ENCODE peak calls at places on chromosomes 3 and 15, in eight cellular contexts. L is uterus, R is fibroblast of pulmonary artery, H is OCI-LY7, M is GM12865, V is HCT116, Q is AG04449, C is kidney. X is an unnamed sample.

GRCh38 chr3:43132883-43133743 is 27.2 kb upstream of the POMGNT2 start:
- DNase-seq in L (peak; percentile 48), R (no peak), H (no peak), M (no peak), V (no peak), Q (no peak), C (no peak), X (no peak)

GRCh38 chr3:5505163-5505562 is 317.7 kb downstream of the EDEM1 start:
- DNase-seq in L (no peak), R (no peak), H (no peak), M (no peak), V (no peak), Q (no peak), C (no peak), X (no peak)

GRCh38 chr3:133474251-133474801 is 74.5 kb downstream of the BFSP2 start:
- DNase-seq in L (peak; percentile 69), R (peak; percentile 50), H (no peak), M (no peak), V (no peak), Q (no peak), C (no peak), X (no peak)

GRCh38 chr3:21860657-21861056 is 109.6 kb upstream of the ZNF385D start:
- DNase-seq in L (no peak), R (no peak), H (no peak), M (no peak), V (no peak), Q (no peak), C (no peak), X (no peak)

GRCh38 chr3:33144433-33144832 is 30.6 kb downstream of the CRTAP start:
- DNase-seq in L (no peak), R (no peak), H (peak; percentile 31), M (peak; percentile 55), V (no peak), Q (no peak), C (no peak), X (peak; percentile 34)

GRCh38 chr3:43996379-43997301 is 245.0 kb upstream of the TOPAZ1 start:
- DNase-seq in L (no peak), R (peak; percentile 16), H (peak; percentile 65), M (peak; percentile 78), V (no peak), Q (no peak), C (no peak), X (no peak)

GRCh38 chr3:45414341-45414740 is 26.0 kb downstream of the LARS2 start:
- DNase-seq in L (no peak), R (no peak), H (no peak), M (no peak), V (no peak), Q (no peak), C (no peak), X (no peak)

GRCh38 chr3:100570811-100571210 is 38.6 kb upstream of the ADGRG7 start:
- DNase-seq in L (no peak), R (no peak), H (no peak), M (no peak), V (no peak), Q (no peak), C (no peak), X (no peak)

GRCh38 chr3:102378216-102378615 is 56.6 kb upstream of the ZPLD1 start:
- DNase-seq in L (no peak), R (no peak), H (no peak), M (no peak), V (no peak), Q (no peak), C (no peak), X (no peak)

GRCh38 chr3:62554264-62554799 is 181.0 kb upstream of the FEZF2 start:
- DNase-seq in L (no peak), R (no peak), H (peak; percentile 44), M (peak; percentile 2), V (peak; percentile 26), Q (no peak), C (no peak), X (peak; percentile 7)

GRCh38 chr3:75906555-75907112 is 121.3 kb upstream of the ZNF717 start:
- DNase-seq in L (no peak), R (peak; percentile 3), H (no peak), M (no peak), V (no peak), Q (no peak), C (peak; percentile 61), X (no peak)

GRCh38 chr3:81434171-81434570 is 327.3 kb downstream of the GBE1 start:
- DNase-seq in L (no peak), R (no peak), H (no peak), M (no peak), V (no peak), Q (no peak), C (no peak), X (no peak)

GRCh38 chr15:73596214-73596613 is 37.0 kb downstream of the NPTN start:
- DNase-seq in L (no peak), R (no peak), H (no peak), M (no peak), V (no peak), Q (no peak), C (no peak), X (no peak)

GRCh38 chr3:98188553-98188952 is 22.1 kb downstream of the OR5H15 start:
- DNase-seq in L (no peak), R (no peak), H (peak; percentile 12), M (peak; percentile 56), V (peak; percentile 7), Q (no peak), C (no peak), X (peak; percentile 57)

GRCh38 chr15:60721706-60722105 is 242.8 kb upstream of the ICE2 start:
- DNase-seq in L (no peak), R (peak; percentile 24), H (no peak), M (peak; percentile 42), V (no peak), Q (no peak), C (no peak), X (no peak)

GRCh38 chr15:53834214-53834613 is 74.8 kb upstream of the WDR72 start:
- DNase-seq in L (no peak), R (no peak), H (no peak), M (no peak), V (no peak), Q (no peak), C (no peak), X (no peak)

GRCh38 chr3:32569540-32570425 is 875 bp downstream of the DYNC1LI1 start:
- DNase-seq in L (peak; percentile 44), R (peak; percentile 43), H (peak; percentile 62), M (peak; percentile 75), V (no peak), Q (no peak), C (peak; percentile 87), X (no peak)

GRCh38 chr3:170475091-170475705 is 56.5 kb downstream of the CLDN11 start:
- DNase-seq in L (no peak), R (no peak), H (no peak), M (no peak), V (no peak), Q (no peak), C (no peak), X (no peak)

GRCh38 chr15:70096215-70096974 is 1.3 kb downstream of the TLE3 start:
- DNase-seq in L (peak; percentile 64), R (peak; percentile 51), H (peak; percentile 67), M (peak; percentile 43), V (no peak), Q (no peak), C (peak; percentile 86), X (peak; percentile 36)

GRCh38 chr15:71088155-71088554 is 27.1 kb upstream of the THSD4 start:
- DNase-seq in L (no peak), R (no peak), H (no peak), M (no peak), V (no peak), Q (no peak), C (no peak), X (no peak)

GRCh38 chr3:182837855-182838454 is 44.7 kb downstream of the ATP11B start:
- DNase-seq in L (no peak), R (peak; percentile 57), H (peak; percentile 33), M (peak; percentile 18), V (no peak), Q (no peak), C (no peak), X (peak; percentile 20)

GRCh38 chr3:149936812-149937230 is 33.9 kb downstream of the PFN2 start:
- DNase-seq in L (peak; percentile 19), R (peak; percentile 74), H (peak; percentile 39), M (peak; percentile 71), V (peak; percentile 31), Q (no peak), C (peak; percentile 32), X (peak; percentile 23)
- H3K4me3 ChIP-seq in L (no peak overlapping the region), R (no peak overlapping the region), H (no peak overlapping the region), M (no peak overlapping the region), V (no peak overlapping the region), Q (no peak overlapping the region), C (peak overlapping the region; percentile 47), X (no peak overlapping the region)

GRCh38 chr15:48331796-48332641 is 790 bp downstream of the DUT start:
- DNase-seq in L (peak; percentile 76), R (peak; percentile 65), H (peak; percentile 85), M (peak; percentile 86), V (peak; percentile 44), Q (no peak), C (peak; percentile 88), X (peak; percentile 75)
- H3K4me3 ChIP-seq in L (peak overlapping the region; percentile 72), R (peak overlapping the region; percentile 74), H (peak overlapping the region; percentile 81), M (peak overlapping the region; percentile 90), V (peak overlapping the region; percentile 85), Q (peak overlapping the region; percentile 86), C (peak overlapping the region; percentile 89), X (peak overlapping the region; percentile 85)

GRCh38 chr15:33310481-33311311 is at the start of gene RYR3:
- DNase-seq in L (peak; percentile 51), R (no peak), H (no peak), M (no peak), V (no peak), Q (no peak), C (peak; percentile 72), X (no peak)
- H3K4me3 ChIP-seq in L (peak within 1 kb of the TSS; percentile 72), R (no peak within 1 kb of the TSS), H (no peak within 1 kb of the TSS), M (no peak within 1 kb of the TSS), V (no peak within 1 kb of the TSS), Q (no peak within 1 kb of the TSS), C (no peak within 1 kb of the TSS), X (no peak within 1 kb of the TSS)

DNA sequence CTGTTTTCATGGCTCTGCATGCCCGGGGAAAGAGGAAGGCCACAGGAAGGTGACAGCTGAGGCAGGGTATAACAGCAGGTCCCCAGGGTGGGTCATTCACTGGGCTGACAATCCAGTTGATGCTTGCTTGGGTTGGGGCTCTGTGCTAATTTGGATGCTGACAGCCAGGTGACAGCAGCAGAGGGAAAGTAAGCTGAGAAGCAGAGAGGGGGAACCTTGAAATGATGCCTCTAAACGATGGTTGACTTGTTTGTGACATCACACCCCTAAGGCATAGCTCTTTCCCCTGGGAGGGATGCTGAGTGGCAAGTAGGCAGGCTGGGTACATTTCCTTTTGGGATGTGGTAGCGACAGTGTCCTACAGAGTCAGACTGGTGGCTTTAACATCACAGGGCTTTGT is 326.7 kb upstream of the CTNNB1 start:
- DNase-seq in L (no peak), R (no peak), H (no peak), M (no peak), V (no peak), Q (no peak), C (no peak), X (no peak)
- H3K4me3 ChIP-seq in L (no peak overlapping the region), R (no peak overlapping the region), H (no peak overlapping the region), M (no peak overlapping the region), V (no peak overlapping the region), Q (no peak overlapping the region), C (no peak overlapping the region), X (no peak overlapping the region)

GRCh38 chr3:119221779-119222320 is 18.8 kb downstream of the B4GALT4 start:
- DNase-seq in L (no peak), R (no peak), H (no peak), M (no peak), V (no peak), Q (no peak), C (no peak), X (no peak)
- H3K4me3 ChIP-seq in L (no peak overlapping the region), R (no peak overlapping the region), H (no peak overlapping the region), M (no peak overlapping the region), V (no peak overlapping the region), Q (no peak overlapping the region), C (no peak overlapping the region), X (no peak overlapping the region)

GRCh38 chr3:143165211-143165610 is 45.6 kb downstream of the CHST2 start:
- DNase-seq in L (no peak), R (no peak), H (no peak), M (peak; percentile 58), V (no peak), Q (no peak), C (no peak), X (no peak)
- H3K4me3 ChIP-seq in L (no peak overlapping the region), R (no peak overlapping the region), H (no peak overlapping the region), M (peak overlapping the region; percentile 8), V (no peak overlapping the region), Q (no peak overlapping the region), C (no peak overlapping the region), X (no peak overlapping the region)

X was measured in Jurkat, Clone E6-1.